ENCODE peak calls at places on chromosomes 11 and 22, in four cellular contexts. X is K562, H is GM12878, E is HepG2. U is an unnamed sample.

GRCh38 chr11:8361664-8362210 is 98.1 kb upstream of the LMO1 start:
- DNase-seq in E (no peak), H (no peak), X (no peak), U (no peak)

GRCh38 chr11:7582338-7582985 is 68.7 kb downstream of the PPFIBP2 start:
- DNase-seq in E (no peak), H (no peak), X (no peak), U (no peak)

GRCh38 chr11:12724301-12725046 is 50.3 kb downstream of the TEAD1 start:
- DNase-seq in E (peak), H (no peak), X (peak), U (peak)

GRCh38 chr11:66316849-66317251 is at the start of gene CD248:
- DNase-seq in H (no peak), E (no peak), X (no peak), U (no peak)

GRCh38 chr11:118921929-118922744 is 3.6 kb downstream of the BCL9L start:
- DNase-seq in H (no peak), X (no peak), E (peak), U (no peak)

GRCh38 chr11:74685905-74686304 is 45.3 kb downstream of the CHRDL2 start:
- DNase-seq in X (no peak), H (no peak), E (no peak), U (no peak)

GRCh38 chr22:31241200-31241599 is 29.1 kb downstream of the LIMK2 start:
- DNase-seq in E (peak), H (no peak), X (peak), U (no peak)

GRCh38 chr22:42286205-42286604 is 15.8 kb upstream of the TCF20 start:
- DNase-seq in X (no peak), E (no peak), H (no peak), U (no peak)

GRCh38 chr11:9285850-9286587 is 20.9 kb upstream of the DENND5A start:
- DNase-seq in E (no peak), X (no peak), H (no peak), U (no peak)

GRCh38 chr11:66727883-66728759 is 895 bp downstream of the SPTBN2 start:
- DNase-seq in H (no peak), X (peak), E (no peak), U (peak)

GRCh38 chr11:72848846-72849466 is 34.7 kb downstream of the ATG16L2 start:
- DNase-seq in X (no peak), E (peak), H (no peak), U (peak)

GRCh38 chr11:69040581-69041260 is 8.0 kb upstream of the TPCN2 start:
- DNase-seq in E (no peak), X (no peak), H (no peak), U (no peak)

GRCh38 chr22:24175160-24175808 is 6.0 kb upstream of the SUSD2 start:
- DNase-seq in H (no peak), X (peak), E (peak), U (peak)

DNA sequence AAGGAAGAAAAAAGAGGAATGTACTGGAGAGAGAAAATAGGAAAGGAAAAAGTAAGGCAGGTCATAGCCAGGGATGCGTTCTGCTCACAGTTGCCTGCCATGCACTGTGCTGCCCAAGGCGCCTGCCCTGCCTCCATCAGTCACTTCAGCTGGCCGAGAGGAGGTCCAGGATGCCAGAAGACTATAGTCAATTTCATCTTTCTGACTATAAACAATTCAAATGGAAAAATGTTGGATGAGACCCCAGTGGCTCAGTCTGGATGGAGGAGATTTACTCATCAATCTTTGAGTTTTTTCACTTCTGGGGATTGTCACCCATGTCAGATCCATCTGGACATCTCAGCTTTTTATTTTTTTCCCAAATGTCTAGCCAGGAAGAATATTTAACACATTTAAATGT is 36.7 kb upstream of the CLMP start:
- DNase-seq in E (no peak), X (no peak), H (no peak), U (no peak)
- TF ChIP-seq TARDBP in E (no peak), X (no peak), H (no peak), U (no peak)

GRCh38 chr11:40302669-40303068 is 1156.8 kb downstream of the LRRC4C start:
- DNase-seq in E (no peak), X (no peak), H (no peak), U (no peak)

DNA sequence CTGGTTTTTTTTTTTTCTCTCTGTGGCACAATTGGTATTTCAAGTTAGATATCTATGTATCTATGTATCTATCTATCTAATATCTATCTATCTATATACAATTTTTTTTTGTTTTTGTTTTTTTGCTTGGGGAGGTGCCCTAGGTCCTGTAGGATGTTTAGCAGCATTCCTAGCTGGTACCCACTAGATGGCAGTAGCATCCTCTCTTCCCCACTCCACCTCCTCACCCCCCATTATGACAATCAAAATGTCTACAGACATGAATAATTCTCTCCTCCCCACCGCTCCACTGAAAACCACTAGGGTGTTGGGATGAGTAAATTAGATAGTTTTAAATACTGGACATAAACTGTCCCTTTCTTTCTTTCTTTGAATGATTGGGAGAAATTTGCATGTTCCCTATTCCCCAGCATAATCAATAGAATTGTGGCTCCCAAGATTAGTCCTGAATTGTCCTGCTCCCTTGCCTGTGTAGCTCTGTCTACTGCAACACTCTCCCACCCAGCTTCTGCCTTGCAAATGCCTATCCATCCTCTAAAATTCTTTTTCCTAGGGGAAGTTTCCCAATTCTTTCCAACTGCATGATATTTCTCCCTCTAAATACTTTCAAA is 1152.4 kb downstream of the LRRC4C start:
- DNase-seq in X (peak), H (no peak), E (peak), U (peak)
- TF ChIP-seq TARDBP in X (no peak), H (no peak), E (no peak), U (no peak)

GRCh38 chr11:1109918-1110705 is 35.4 kb downstream of the MUC2 start:
- DNase-seq in H (no peak), E (no peak), X (no peak), U (no peak)

GRCh38 chr11:1109101-1109917 is 34.6 kb downstream of the MUC2 start:
- DNase-seq in E (no peak), X (no peak), H (no peak), U (no peak)

GRCh38 chr11:1111545-1112212 is 37.0 kb downstream of the MUC2 start:
- DNase-seq in E (no peak), X (no peak), H (no peak), U (no peak)

GRCh38 chr11:1113405-1114201 is 38.9 kb downstream of the MUC2 start:
- DNase-seq in X (peak), H (no peak), E (no peak), U (no peak)

DNA sequence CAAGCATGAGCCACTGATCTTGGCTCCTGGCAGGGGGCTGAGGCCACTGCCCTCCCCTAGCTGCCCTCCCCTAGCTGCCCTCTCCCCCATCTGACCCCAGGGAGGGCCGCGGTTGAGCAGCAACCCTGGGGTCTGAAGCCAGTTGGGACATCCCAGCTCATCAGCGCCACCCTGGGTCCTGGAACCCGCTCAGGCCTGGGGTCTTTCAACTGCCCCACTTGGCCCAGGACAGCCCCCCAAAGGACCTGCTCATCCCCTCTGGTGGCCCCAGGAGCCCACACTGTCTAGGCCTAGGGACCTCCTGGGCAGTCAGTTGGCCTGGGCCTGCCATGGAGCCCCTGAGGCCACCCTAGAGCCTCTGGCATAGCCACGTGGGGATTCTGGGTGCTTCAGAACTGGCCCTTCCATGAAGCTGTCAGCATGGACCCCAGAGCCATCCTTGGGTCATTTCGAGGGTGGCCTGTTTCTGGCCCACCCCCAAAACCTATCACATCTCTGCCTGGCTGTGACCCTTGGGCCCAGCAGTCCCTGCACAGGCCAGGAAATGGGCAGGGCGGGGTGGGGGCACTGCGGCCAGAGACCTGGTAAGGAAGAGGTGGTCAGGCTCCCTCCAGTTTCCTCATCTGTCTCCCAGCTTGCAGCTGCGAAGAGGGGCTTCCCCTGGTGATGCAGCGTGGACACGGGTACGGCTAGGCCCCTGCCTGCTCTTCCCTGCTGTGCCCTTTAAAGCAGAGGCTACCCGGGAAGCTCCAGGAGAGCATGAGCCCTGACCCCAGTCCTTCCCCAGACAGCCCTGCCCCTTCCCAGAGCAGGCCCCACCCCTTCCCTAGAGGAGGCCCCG is 37.9 kb downstream of the MUC2 start:
- DNase-seq in X (peak), H (no peak), E (no peak), U (peak)
- TF ChIP-seq TARDBP in X (no peak), H (no peak), E (no peak), U (no peak)

GRCh38 chr11:78111298-78111697 is 28.1 kb downstream of the ALG8 start:
- DNase-seq in X (no peak), H (no peak), E (no peak), U (no peak)

GRCh38 chr11:78110351-78110750 is 29.1 kb downstream of the ALG8 start:
- DNase-seq in E (no peak), H (no peak), X (no peak), U (no peak)

GRCh38 chr11:78110830-78111229 is 28.6 kb downstream of the ALG8 start:
- DNase-seq in X (no peak), H (no peak), E (no peak), U (no peak)

GRCh38 chr11:78112588-78113275 is 26.7 kb downstream of the ALG8 start:
- DNase-seq in H (peak), X (no peak), E (no peak), U (no peak)

DNA sequence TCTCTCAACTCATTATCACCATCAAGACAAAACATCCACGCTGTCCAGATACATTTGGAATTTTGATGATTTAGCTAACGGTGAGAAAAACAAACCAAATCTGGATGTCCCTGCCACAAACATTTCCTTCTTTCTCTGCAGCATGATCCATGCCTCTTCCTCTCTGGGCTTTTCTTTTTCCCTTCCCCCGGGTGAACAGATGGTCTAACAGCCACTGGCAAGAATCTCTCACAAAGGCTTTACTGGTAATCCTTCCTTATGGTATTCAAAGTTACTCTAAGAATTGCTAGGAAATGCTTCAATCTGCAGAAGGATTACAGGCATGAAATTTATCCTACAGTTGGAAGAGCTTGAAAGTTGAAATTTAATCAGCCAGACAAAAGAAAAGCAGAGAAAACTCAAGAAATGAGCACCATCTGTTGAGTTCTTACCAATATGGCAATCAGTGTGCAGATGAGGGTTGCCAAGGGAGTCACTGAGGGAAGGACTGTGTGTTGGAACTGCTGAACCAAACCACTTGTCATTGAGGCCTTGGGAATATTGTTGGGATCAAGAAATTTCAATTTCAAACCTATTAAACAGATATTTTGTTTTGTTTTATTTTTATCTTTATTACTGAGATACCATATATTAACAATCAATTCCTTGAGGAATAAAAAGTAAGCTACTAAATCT is 29.5 kb upstream of the NDUFC2 start:
- DNase-seq in E (no peak), H (no peak), X (no peak), U (no peak)
- TF ChIP-seq TARDBP in E (no peak), H (no peak), X (no peak), U (no peak)

U was measured in HEK293T.